ENCODE peak calls at places on chromosomes 6 and 20, in seven cellular contexts. B is KBM-7; Z is CD4-positive, alpha-beta T cell; G is RWPE1; U is HT1080; D is HFFc6; P is NCI-H2081. T is an unnamed sample.

GRCh38 chr20:33811763-33812672 is 870 bp downstream of the CHMP4B start:
- DNase-seq in B (peak), Z (no peak), G (peak), U (peak), D (peak), P (no peak), T (peak)

GRCh38 chr20:63628246-63628975 is 1.5 kb upstream of the GMEB2 start:
- DNase-seq in B (peak), Z (peak), G (peak), U (peak), D (peak), P (peak), T (peak)

GRCh38 chr20:15760217-15760567 is 813.1 kb downstream of the KIF16B start:
- DNase-seq in B (no peak), Z (no peak), G (no peak), U (no peak), D (no peak), P (no peak), T (no peak)

GRCh38 chr6:165875946-165876345 is 212.9 kb upstream of the PDE10A start:
- DNase-seq in B (no peak), Z (no peak), G (no peak), U (no peak), D (no peak), P (no peak), T (no peak)

GRCh38 chr20:42688576-42688975 is 501.1 kb downstream of the PTPRT start:
- DNase-seq in B (no peak), Z (no peak), G (no peak), U (no peak), D (no peak), P (no peak), T (no peak)

GRCh38 chr6:34383651-34384304 is 8.7 kb downstream of the NUDT3 start:
- DNase-seq in B (no peak), Z (no peak), G (no peak), U (no peak), D (no peak), P (no peak), T (no peak)

GRCh38 chr20:16701296-16701695 is 28.5 kb upstream of the SNRPB2 start:
- DNase-seq in B (peak), Z (peak), G (no peak), U (peak), D (no peak), P (no peak), T (peak)

GRCh38 chr6:107185570-107185969 is 70.3 kb upstream of the BEND3 start:
- DNase-seq in B (no peak), Z (no peak), G (no peak), U (no peak), D (peak), P (no peak), T (peak)

GRCh38 chr6:85995339-85996033 is 352.8 kb upstream of the SYNCRIP start:
- DNase-seq in B (no peak), Z (no peak), G (no peak), U (no peak), D (no peak), P (no peak), T (no peak)

GRCh38 chr6:37709932-37710565 is 12.4 kb upstream of the MDGA1 start:
- DNase-seq in B (no peak), Z (no peak), G (no peak), U (no peak), D (no peak), P (no peak), T (no peak)

GRCh38 chr6:135088232-135088760 is 33.7 kb upstream of the HBS1L start:
- DNase-seq in B (no peak), Z (no peak), G (no peak), U (no peak), D (no peak), P (no peak), T (no peak)

GRCh38 chr6:18990313-18990978 is 603.3 kb downstream of the RNF144B start:
- DNase-seq in B (peak), Z (no peak), G (peak), U (peak), D (peak), P (peak), T (peak)

GRCh38 chr6:111972714-111973678 is 80.9 kb upstream of the CCN6 start:
- DNase-seq in B (no peak), Z (peak), G (peak), U (peak), D (peak), P (no peak), T (peak)

GRCh38 chr20:53365676-53366075 is 228.0 kb downstream of the ZNF217 start:
- DNase-seq in B (no peak), Z (no peak), G (no peak), U (no peak), D (no peak), P (no peak), T (no peak)

GRCh38 chr6:170087946-170088348 is 202.9 kb downstream of the DLL1 start:
- DNase-seq in B (peak), Z (peak), G (no peak), U (peak), D (no peak), P (no peak), T (no peak)